ENCODE peak calls at places on chromosomes 11 and 22, in six cellular contexts. One of them, this sample, is unnamed.

GRCh38 chr22:40525250-40525884 is 111.2 kb downstream of the MRTFA start:
- DNase-seq in NCI-H1417: peak
- DNase-seq in body of pancreas: peak
- DNase-seq in DMS153: no peak
- DNase-seq in GF-D8: no peak
- DNase-seq in kidney tubule cell: peak
- DNase-seq in this sample: peak

GRCh38 chr11:100863080-100863581 is 176.0 kb downstream of the ARHGAP42 start:
- DNase-seq in GF-D8: peak
- DNase-seq in NCI-H1417: peak
- DNase-seq in body of pancreas: peak
- DNase-seq in kidney tubule cell: peak
- DNase-seq in DMS153: peak
- DNase-seq in this sample: no peak

GRCh38 chr11:8354622-8355417 is 91.1 kb upstream of the LMO1 start:
- DNase-seq in GF-D8: no peak
- DNase-seq in DMS153: peak
- DNase-seq in kidney tubule cell: peak
- DNase-seq in NCI-H1417: peak
- DNase-seq in body of pancreas: peak
- DNase-seq in this sample: no peak

GRCh38 chr22:37331034-37331428 is 48.7 kb downstream of the CYTH4 start:
- DNase-seq in NCI-H1417: peak
- DNase-seq in kidney tubule cell: peak
- DNase-seq in DMS153: no peak
- DNase-seq in body of pancreas: no peak
- DNase-seq in GF-D8: no peak
- DNase-seq in this sample: no peak

GRCh38 chr22:45129703-45130524 is 33.8 kb upstream of the NUP50 start:
- DNase-seq in NCI-H1417: no peak
- DNase-seq in DMS153: no peak
- DNase-seq in body of pancreas: no peak
- DNase-seq in GF-D8: no peak
- DNase-seq in kidney tubule cell: no peak
- DNase-seq in this sample: no peak

GRCh38 chr22:19823191-19823590 is 31.5 kb downstream of the GNB1L start:
- DNase-seq in NCI-H1417: no peak
- DNase-seq in body of pancreas: peak
- DNase-seq in kidney tubule cell: no peak
- DNase-seq in GF-D8: no peak
- DNase-seq in DMS153: no peak
- DNase-seq in this sample: peak

GRCh38 chr11:58866788-58867187 is 22.3 kb upstream of the GLYATL2 start:
- DNase-seq in body of pancreas: no peak
- DNase-seq in kidney tubule cell: peak
- DNase-seq in DMS153: no peak
- DNase-seq in GF-D8: no peak
- DNase-seq in NCI-H1417: no peak
- DNase-seq in this sample: no peak

GRCh38 chr22:37926358-37926757 is 20.3 kb downstream of the MICALL1 start:
- DNase-seq in GF-D8: no peak
- DNase-seq in NCI-H1417: no peak
- DNase-seq in DMS153: no peak
- DNase-seq in body of pancreas: peak
- DNase-seq in kidney tubule cell: no peak
- DNase-seq in this sample: no peak

GRCh38 chr22:38038426-38038825 is 18.8 kb upstream of the PICK1 start:
- DNase-seq in NCI-H1417: no peak
- DNase-seq in kidney tubule cell: no peak
- DNase-seq in body of pancreas: no peak
- DNase-seq in DMS153: no peak
- DNase-seq in GF-D8: no peak
- DNase-seq in this sample: no peak

GRCh38 chr11:61551630-61552029 is 29.2 kb downstream of the SYT7 start:
- DNase-seq in kidney tubule cell: peak
- DNase-seq in NCI-H1417: no peak
- DNase-seq in GF-D8: no peak
- DNase-seq in DMS153: no peak
- DNase-seq in body of pancreas: peak
- DNase-seq in this sample: no peak

GRCh38 chr11:114059984-114060401 is 482 bp downstream of the ZBTB16 start:
- DNase-seq in body of pancreas: peak
- DNase-seq in NCI-H1417: peak
- DNase-seq in GF-D8: peak
- DNase-seq in kidney tubule cell: no peak
- DNase-seq in DMS153: no peak
- DNase-seq in this sample: peak

GRCh38 chr22:36867695-36868094 is 6.9 kb downstream of the NCF4 start:
- DNase-seq in body of pancreas: no peak
- DNase-seq in kidney tubule cell: no peak
- DNase-seq in DMS153: no peak
- DNase-seq in NCI-H1417: no peak
- DNase-seq in GF-D8: no peak
- DNase-seq in this sample: no peak

This sample was measured in colonic mucosa.